ENCODE peak calls at places on chromosomes 13 and 19, in six cellular contexts. W, H, L, V, F and U are unnamed samples.

GRCh38 chr19:57888494-57889231 is at the start of gene ZNF814:
- DNase-seq in W (peak), H (peak), L (peak), V (peak), F (peak), U (peak)

GRCh38 chr19:29665826-29666633 is 769 bp downstream of the PLEKHF1 start:
- DNase-seq in W (no peak), H (no peak), L (no peak), V (peak), F (peak), U (peak)

GRCh38 chr19:15177269-15178116 is 23.3 kb downstream of the NOTCH3 start:
- DNase-seq in W (peak), H (peak), L (peak), V (peak), F (peak), U (peak)

GRCh38 chr19:45637890-45638667 is 1.1 kb downstream of the EML2 start:
- DNase-seq in W (no peak), H (no peak), L (peak), V (peak), F (no peak), U (no peak)

GRCh38 chr13:53032849-53033248 is 4.2 kb downstream of the OLFM4 start:
- DNase-seq in W (no peak), H (no peak), L (no peak), V (no peak), F (no peak), U (no peak)

GRCh38 chr13:39676315-39676876 is 20.9 kb downstream of the COG6 start:
- DNase-seq in W (peak), H (peak), L (peak), V (peak), F (no peak), U (no peak)

GRCh38 chr19:33193864-33194362 is at the start of gene LRP3:
- DNase-seq in W (no peak), H (no peak), L (peak), V (peak), F (no peak), U (no peak)

GRCh38 chr13:50123862-50124535 is 108.8 kb downstream of the KCNRG start:
- DNase-seq in W (peak), H (peak), L (peak), V (peak), F (peak), U (peak)

GRCh38 chr19:662207-662961 is 630 bp downstream of the RNF126 start:
- DNase-seq in W (peak), H (peak), L (peak), V (peak), F (peak), U (no peak)

GRCh38 chr13:62653371-62653770 is 1237.7 kb upstream of the PCDH20 start:
- DNase-seq in W (no peak), H (no peak), L (no peak), V (peak), F (no peak), U (no peak)

GRCh38 chr19:58563034-58563573 is 4.7 kb upstream of the UBE2M start:
- DNase-seq in W (no peak), H (peak), L (no peak), V (no peak), F (no peak), U (no peak)

GRCh38 chr13:33316890-33317289 is 31.3 kb upstream of the STARD13 start:
- DNase-seq in W (no peak), H (no peak), L (no peak), V (peak), F (no peak), U (no peak)

GRCh38 chr19:8338835-8339234 is 4.2 kb downstream of the KANK3 start:
- DNase-seq in W (no peak), H (no peak), L (no peak), V (no peak), F (no peak), U (no peak)

GRCh38 chr19:2047449-2048103 is 3.5 kb downstream of the MKNK2 start:
- DNase-seq in W (no peak), H (no peak), L (no peak), V (no peak), F (peak), U (no peak)

GRCh38 chr13:103539265-103539664 is 473.0 kb upstream of the SLC10A2 start:
- DNase-seq in W (peak), H (no peak), L (peak), V (no peak), F (no peak), U (no peak)

GRCh38 chr19:30167976-30168635 is 204.1 kb upstream of the ZNF536 start:
- DNase-seq in W (no peak), H (no peak), L (no peak), V (no peak), F (no peak), U (peak)

GRCh38 chr19:16460454-16460853 is 11.3 kb downstream of the EPS15L1 start:
- DNase-seq in W (no peak), H (no peak), L (no peak), V (no peak), F (no peak), U (no peak)

GRCh38 chr19:22901431-22902130 is 69.5 kb downstream of the ZNF723 start:
- DNase-seq in W (no peak), H (no peak), L (no peak), V (no peak), F (no peak), U (no peak)

GRCh38 chr13:24614306-24615080 is 65.7 kb upstream of the ATP12A start:
- DNase-seq in W (no peak), H (no peak), L (no peak), V (no peak), F (no peak), U (peak)

GRCh38 chr13:79385694-79386093 is 20.4 kb downstream of the RBM26 start:
- DNase-seq in W (peak), H (no peak), L (no peak), V (no peak), F (no peak), U (no peak)

GRCh38 chr19:39637891-39638290 is 17.8 kb upstream of the LGALS16 start:
- DNase-seq in W (no peak), H (no peak), L (no peak), V (no peak), F (no peak), U (no peak)

GRCh38 chr19:33804021-33804799 is 7.5 kb downstream of the KCTD15 start:
- DNase-seq in W (no peak), H (no peak), L (no peak), V (peak), F (no peak), U (peak)

GRCh38 chr13:113879506-113880360 is 15.9 kb upstream of the GAS6 start:
- DNase-seq in W (no peak), H (no peak), L (no peak), V (no peak), F (no peak), U (peak)

GRCh38 chr19:17671906-17672305 is 16.2 kb downstream of the UNC13A start:
- DNase-seq in W (peak), H (peak), L (peak), V (peak), F (no peak), U (no peak)

GRCh38 chr19:51339687-51340656 is 2.0 kb downstream of the VSIG10L start:
- DNase-seq in W (peak), H (peak), L (peak), V (peak), F (peak), U (peak)

GRCh38 chr19:51246153-51246552 is 4.7 kb upstream of the SIGLECL1 start:
- DNase-seq in W (peak), H (no peak), L (no peak), V (peak), F (no peak), U (no peak)

GRCh38 chr13:30668305-30668704 is 50.6 kb downstream of the USPL1 start:
- DNase-seq in W (no peak), H (no peak), L (no peak), V (no peak), F (no peak), U (no peak)

GRCh38 chr13:109468123-109468522 is 318.3 kb downstream of the IRS2 start:
- DNase-seq in W (no peak), H (no peak), L (no peak), V (no peak), F (no peak), U (no peak)

GRCh38 chr19:4069331-4069959 is 2.7 kb upstream of the ZBTB7A start:
- DNase-seq in W (no peak), H (no peak), L (no peak), V (no peak), F (no peak), U (no peak)

GRCh38 chr19:342801-343421 is 1.7 kb downstream of the MIER2 start:
- DNase-seq in W (peak), H (no peak), L (no peak), V (peak), F (no peak), U (peak)

GRCh38 chr19:49213791-49214190 is 56.2 kb downstream of the TRPM4 start:
- DNase-seq in W (peak), H (no peak), L (peak), V (no peak), F (no peak), U (no peak)

GRCh38 chr19:33464733-33465115 is 56.9 kb downstream of the PEPD start:
- DNase-seq in W (no peak), H (no peak), L (no peak), V (no peak), F (no peak), U (no peak)

GRCh38 chr13:98326274-98326673 is 149.2 kb upstream of the RNF113B start:
- DNase-seq in W (no peak), H (no peak), L (no peak), V (no peak), F (no peak), U (no peak)

GRCh38 chr13:43232866-43233265 is 209.5 kb downstream of the DNAJC15 start:
- DNase-seq in W (no peak), H (no peak), L (no peak), V (peak), F (no peak), U (no peak)

GRCh38 chr19:58154287-58154678 is 3.7 kb upstream of the ZNF329 start:
- DNase-seq in W (peak), H (no peak), L (peak), V (peak), F (no peak), U (peak)